ENCODE peak calls at places on chromosome 3, in ten cellular contexts. I, G, E, A, Z, O, J, U, D and Y are unnamed samples.
A peak's percentile ranks its signal among the peaks of the same experiment; 100 is the strongest.

GRCh38 chr3:185328324-185329004 is 34.5 kb upstream of the MAP3K13 start:
- DNase-seq in I (no peak), G (no peak), E (no peak), A (no peak), Z (peak; percentile 90), O (no peak), J (no peak), U (no peak), D (no peak), Y (no peak)

GRCh38 chr3:15386352-15386751 is 41.0 kb downstream of the METTL6 start:
- DNase-seq in I (no peak), G (no peak), E (no peak), A (no peak), Z (no peak), O (no peak), J (no peak), U (no peak), D (no peak), Y (no peak)

GRCh38 chr3:40800343-40800742 is 275.6 kb downstream of the ZNF621 start:
- DNase-seq in I (no peak), G (peak; percentile 97), E (peak; percentile 57), A (no peak), Z (no peak), O (no peak), J (no peak), U (no peak), D (no peak), Y (peak; percentile 85)

GRCh38 chr3:84998545-84998944 is 39.8 kb downstream of the CADM2 start:
- DNase-seq in I (no peak), G (no peak), E (no peak), A (no peak), Z (no peak), O (no peak), J (no peak), U (no peak), D (no peak), Y (no peak)

GRCh38 chr3:51813539-51813938 is 34.5 kb upstream of the IQCF6 start:
- DNase-seq in I (peak; percentile 66), G (no peak), E (no peak), A (no peak), Z (no peak), O (no peak), J (no peak), U (peak; percentile 61), D (no peak), Y (no peak)

GRCh38 chr3:182309120-182309519 is 484.2 kb upstream of the ATP11B start:
- DNase-seq in I (no peak), G (no peak), E (no peak), A (no peak), Z (no peak), O (no peak), J (no peak), U (no peak), D (no peak), Y (no peak)

GRCh38 chr3:72058493-72059081 is 273.6 kb upstream of the PROK2 start:
- DNase-seq in I (peak; percentile 81), G (no peak), E (no peak), A (peak; percentile 85), Z (no peak), O (no peak), J (no peak), U (no peak), D (no peak), Y (no peak)

GRCh38 chr3:71031914-71032521 is 551.5 kb downstream of the FOXP1 start:
- DNase-seq in I (peak; percentile 47), G (no peak), E (no peak), A (no peak), Z (no peak), O (no peak), J (no peak), U (no peak), D (no peak), Y (no peak)

GRCh38 chr3:52088445-52089367 is 32.3 kb upstream of the DUSP7 start:
- DNase-seq in I (peak; percentile 67), G (peak; percentile 49), E (no peak), A (peak; percentile 79), Z (no peak), O (no peak), J (no peak), U (peak; percentile 58), D (no peak), Y (peak; percentile 40)

GRCh38 chr3:35223636-35224035 is 415.7 kb upstream of the ARPP21 start:
- DNase-seq in I (no peak), G (no peak), E (no peak), A (no peak), Z (no peak), O (no peak), J (no peak), U (no peak), D (no peak), Y (no peak)

GRCh38 chr3:161821591-161821990 is 325.0 kb downstream of the OTOL1 start:
- DNase-seq in I (no peak), G (no peak), E (no peak), A (no peak), Z (no peak), O (no peak), J (no peak), U (no peak), D (no peak), Y (no peak)

GRCh38 chr3:129085818-129086217 is 25.2 kb downstream of the GP9 start:
- DNase-seq in I (no peak), G (no peak), E (no peak), A (no peak), Z (no peak), O (no peak), J (no peak), U (no peak), D (no peak), Y (no peak)

GRCh38 chr3:127999509-128000106 is 52.6 kb upstream of the SEC61A1 start:
- DNase-seq in I (no peak), G (no peak), E (no peak), A (no peak), Z (no peak), O (no peak), J (no peak), U (no peak), D (no peak), Y (no peak)

GRCh38 chr3:167882057-167882667 is 146.6 kb downstream of the SERPINI1 start:
- DNase-seq in I (no peak), G (peak; percentile 62), E (no peak), A (no peak), Z (no peak), O (no peak), J (no peak), U (no peak), D (no peak), Y (peak; percentile 66)

GRCh38 chr3:194043516-194043915 is 92.4 kb upstream of the HES1 start:
- DNase-seq in I (no peak), G (peak; percentile 77), E (no peak), A (no peak), Z (no peak), O (no peak), J (no peak), U (no peak), D (no peak), Y (peak; percentile 55)

GRCh38 chr3:58072046-58072445 is 63.8 kb downstream of the FLNB start:
- DNase-seq in I (no peak), G (peak; percentile 90), E (no peak), A (no peak), Z (no peak), O (no peak), J (no peak), U (no peak), D (no peak), Y (peak; percentile 53)

GRCh38 chr3:85090495-85090894 is 131.7 kb downstream of the CADM2 start:
- DNase-seq in I (no peak), G (no peak), E (peak; percentile 39), A (no peak), Z (no peak), O (no peak), J (no peak), U (no peak), D (no peak), Y (no peak)

GRCh38 chr3:69915726-69916125 is 83.8 kb upstream of the SAMMSON start:
- DNase-seq in I (no peak), G (no peak), E (no peak), A (no peak), Z (no peak), O (no peak), J (no peak), U (no peak), D (no peak), Y (no peak)

GRCh38 chr3:10352146-10352911 is 31.4 kb upstream of the SEC13 start:
- DNase-seq in I (peak; percentile 17), G (peak; percentile 97), E (peak; percentile 79), A (no peak), Z (no peak), O (no peak), J (no peak), U (peak; percentile 12), D (no peak), Y (peak; percentile 37)
- TF ChIP-seq CTCF in I (no peak), G (no peak), E (no peak), A (no peak), Z (no peak), O (no peak), J (no peak), U (no peak), D (no peak), Y (no peak)

GRCh38 chr3:150734795-150735119 is 28.2 kb downstream of the SIAH2 start:
- DNase-seq in I (no peak), G (no peak), E (no peak), A (no peak), Z (no peak), O (no peak), J (no peak), U (no peak), D (no peak), Y (no peak)
- H3K4me3 ChIP-seq in I (no peak overlapping the region), G (no peak overlapping the region), E (no peak overlapping the region), A (no peak overlapping the region), Z (no peak overlapping the region), O (no peak overlapping the region), J (no peak overlapping the region), U (no peak overlapping the region), D (no peak overlapping the region), Y (no peak overlapping the region)

GRCh38 chr3:54891540-54891897 is 36.3 kb downstream of the LRTM1 start:
- DNase-seq in I (peak; percentile 91), G (peak; percentile 99), E (peak; percentile 72), A (no peak), Z (peak; percentile 83), O (peak; percentile 19), J (no peak), U (peak; percentile 73), D (peak; percentile 84), Y (peak; percentile 96)
- TF ChIP-seq CTCF in I (peak; percentile 56), G (peak; percentile 67), E (no peak), A (no peak), Z (peak; percentile 28), O (no peak), J (no peak), U (peak; percentile 52), D (peak; percentile 23), Y (peak; percentile 70)

DNA sequence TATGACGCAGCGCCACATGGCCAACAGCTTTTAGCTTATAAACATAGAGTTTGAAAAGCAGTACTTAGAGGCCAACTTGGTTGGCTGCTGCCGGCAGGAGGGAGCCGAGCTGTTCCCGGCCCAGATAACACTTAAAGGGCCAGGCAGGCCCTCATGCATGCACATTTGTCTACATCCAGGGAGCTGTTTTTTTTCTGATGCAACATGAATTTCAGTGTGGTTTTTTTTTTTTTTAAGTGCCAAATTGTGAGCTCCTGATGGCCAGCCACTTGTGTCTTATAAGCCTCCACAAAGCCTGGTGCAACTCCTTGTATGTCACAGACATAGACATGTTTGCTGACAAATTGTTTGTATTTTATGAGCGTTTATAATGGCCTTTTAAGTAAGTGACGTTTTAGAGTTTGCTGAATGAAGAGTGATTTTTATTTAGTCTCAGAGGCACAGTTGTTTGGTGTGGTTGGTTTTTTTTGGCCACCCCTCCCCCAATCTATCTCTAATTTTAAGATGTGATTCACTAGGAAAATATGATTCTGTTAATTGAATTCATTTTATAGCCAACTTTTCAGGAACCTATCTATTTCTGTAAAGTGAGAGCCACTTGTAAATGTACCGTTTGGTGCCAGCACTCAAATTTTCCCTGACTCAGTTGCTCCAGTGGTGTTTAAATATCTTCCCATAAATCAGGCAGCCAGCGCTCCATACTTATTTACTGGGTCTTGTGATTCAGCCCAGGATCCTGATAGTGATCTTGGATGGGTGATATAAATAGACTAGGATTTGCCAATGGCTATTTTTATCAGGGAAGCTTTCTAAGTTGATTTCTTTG is 134.3 kb downstream of the VGLL4 start:
- DNase-seq in I (peak; percentile 65), G (no peak), E (peak; percentile 69), A (peak; percentile 38), Z (peak; percentile 56), O (peak; percentile 36), J (peak; percentile 48), U (peak; percentile 67), D (peak; percentile 84), Y (peak; percentile 95)
- H3K4me3 ChIP-seq in I (peak overlapping the region; percentile 3), G (no peak overlapping the region), E (peak overlapping the region; percentile 64), A (no peak overlapping the region), Z (no peak overlapping the region), O (peak overlapping the region; percentile 17), J (no peak overlapping the region), U (peak overlapping the region; percentile 2), D (no peak overlapping the region), Y (no peak overlapping the region)